ENCODE peak calls at places on chromosomes 7 and 10, in five cellular contexts. C is gastrocnemius medialis, Z is upper lobe of right lung, H is OCI-LY7, P is fibroblast of lung. L is an unnamed sample.

GRCh38 chr7:142372727-142373126 is 114.9 kb upstream of the PRSS58 start:
- DNase-seq in C (peak; percentile 79), Z (no peak), H (no peak), P (no peak), L (no peak)

GRCh38 chr10:14010083-14010551 is 320.6 kb downstream of the FRMD4A start:
- DNase-seq in C (no peak), Z (no peak), H (no peak), P (peak; percentile 80), L (no peak)

GRCh38 chr7:101410743-101411476 is 48.2 kb downstream of the COL26A1 start:
- DNase-seq in C (no peak), Z (no peak), H (peak; percentile 26), P (no peak), L (peak; percentile 58)

GRCh38 chr7:147809785-147810184 is 780.8 kb upstream of the C7orf33 start:
- DNase-seq in C (no peak), Z (no peak), H (no peak), P (no peak), L (no peak)

GRCh38 chr10:1244493-1244892 is 188.3 kb downstream of the WDR37 start:
- DNase-seq in C (no peak), Z (no peak), H (no peak), P (no peak), L (no peak)

GRCh38 chr7:100888988-100889760 is at the start of gene UFSP1:
- DNase-seq in C (no peak), Z (no peak), H (no peak), P (no peak), L (no peak)

GRCh38 chr10:60662917-60663614 is 115.2 kb upstream of the CDK1 start:
- DNase-seq in C (no peak), Z (no peak), H (no peak), P (peak; percentile 78), L (no peak)

GRCh38 chr7:155965010-155965409 is 152.7 kb upstream of the SHH start:
- DNase-seq in C (no peak), Z (no peak), H (no peak), P (peak; percentile 58), L (peak; percentile 22)

GRCh38 chr7:8112685-8113084 is 144.1 kb downstream of the GLCCI1 start:
- DNase-seq in C (no peak), Z (no peak), H (no peak), P (no peak), L (no peak)

GRCh38 chr7:30164567-30164966 is 29.8 kb downstream of the MTURN start:
- DNase-seq in C (no peak), Z (no peak), H (peak; percentile 75), P (peak; percentile 53), L (peak; percentile 46)

GRCh38 chr7:148698397-148699023 is at the start of gene CUL1:
- DNase-seq in C (peak; percentile 75), Z (peak; percentile 96), H (peak; percentile 84), P (peak; percentile 72), L (peak; percentile 91)

GRCh38 chr7:77328669-77329068 is 87.5 kb downstream of the GSAP start:
- DNase-seq in C (no peak), Z (no peak), H (no peak), P (peak; percentile 42), L (no peak)

GRCh38 chr7:126370038-126370668 is 882.6 kb downstream of the GRM8 start:
- DNase-seq in C (no peak), Z (no peak), H (no peak), P (no peak), L (no peak)

GRCh38 chr7:76182225-76182965 is 19.3 kb upstream of the SRRM3 start:
- DNase-seq in C (no peak), Z (no peak), H (no peak), P (no peak), L (no peak)

GRCh38 chr10:3886666-3887251 is 101.8 kb upstream of the KLF6 start:
- DNase-seq in C (peak; percentile 38), Z (no peak), H (no peak), P (peak; percentile 98), L (peak; percentile 76)

GRCh38 chr7:138015096-138015495 is 13.2 kb upstream of the CREB3L2 start:
- DNase-seq in C (no peak), Z (no peak), H (no peak), P (no peak), L (no peak)

GRCh38 chr7:127207806-127208205 is 44.9 kb downstream of the GRM8 start:
- DNase-seq in C (no peak), Z (no peak), H (no peak), P (no peak), L (no peak)

GRCh38 chr10:113709221-113709838 is 29.6 kb downstream of the CASP7 start:
- DNase-seq in C (no peak), Z (no peak), H (no peak), P (peak; percentile 79), L (no peak)

GRCh38 chr7:115953554-115954248 is 76.9 kb downstream of the TFEC start:
- DNase-seq in C (no peak), Z (no peak), H (no peak), P (no peak), L (no peak)

GRCh38 chr10:5094265-5095205 is at the start of gene AKR1C3:
- DNase-seq in C (no peak), Z (no peak), H (peak; percentile 2), P (peak; percentile 58), L (no peak)

GRCh38 chr7:27248911-27249723 is 6.5 kb downstream of the EVX1 start:
- DNase-seq in C (no peak), Z (no peak), H (no peak), P (peak; percentile 46), L (no peak)

GRCh38 chr7:116630357-116630756 is 41.6 kb upstream of the MET start:
- DNase-seq in C (no peak), Z (no peak), H (no peak), P (no peak), L (no peak)

GRCh38 chr7:94222516-94222915 is 172.2 kb upstream of the COL1A2 start:
- DNase-seq in C (no peak), Z (no peak), H (no peak), P (no peak), L (no peak)

GRCh38 chr7:128841961-128842673 is 11.9 kb downstream of the FLNC start:
- DNase-seq in C (no peak), Z (peak; percentile 76), H (peak; percentile 66), P (peak; percentile 58), L (peak; percentile 58)

GRCh38 chr10:60798031-60798430 is 19.8 kb downstream of the CDK1 start:
- DNase-seq in C (no peak), Z (no peak), H (no peak), P (peak; percentile 24), L (no peak)

GRCh38 chr10:1109795-1110673 is 53.8 kb downstream of the WDR37 start:
- DNase-seq in C (no peak), Z (no peak), H (peak; percentile 27), P (peak; percentile 88), L (peak; percentile 77)

GRCh38 chr10:82310839-82311238 is 435.8 kb downstream of the NRG3 start:
- DNase-seq in C (no peak), Z (no peak), H (no peak), P (peak; percentile 0), L (no peak)

GRCh38 chr10:3961082-3961481 is 176.1 kb upstream of the KLF6 start:
- DNase-seq in C (no peak), Z (no peak), H (peak; percentile 2), P (no peak), L (no peak)

GRCh38 chr10:87925570-87925969 is 62.1 kb downstream of the PTEN start:
- DNase-seq in C (no peak), Z (no peak), H (no peak), P (peak; percentile 57), L (no peak)

GRCh38 chr10:72140850-72141249 is 52.5 kb upstream of the SPOCK2 start:
- DNase-seq in C (no peak), Z (no peak), H (no peak), P (no peak), L (no peak)

GRCh38 chr7:152969839-152970238 is 210.3 kb downstream of the ACTR3B start:
- DNase-seq in C (no peak), Z (no peak), H (no peak), P (no peak), L (no peak)

GRCh38 chr7:152969335-152969734 is 209.8 kb downstream of the ACTR3B start:
- DNase-seq in C (no peak), Z (no peak), H (no peak), P (no peak), L (no peak)

GRCh38 chr7:152974577-152974976 is 215.0 kb downstream of the ACTR3B start:
- DNase-seq in C (no peak), Z (no peak), H (no peak), P (no peak), L (no peak)

GRCh38 chr7:152968003-152968402 is 208.5 kb downstream of the ACTR3B start:
- DNase-seq in C (no peak), Z (no peak), H (no peak), P (no peak), L (no peak)

DNA sequence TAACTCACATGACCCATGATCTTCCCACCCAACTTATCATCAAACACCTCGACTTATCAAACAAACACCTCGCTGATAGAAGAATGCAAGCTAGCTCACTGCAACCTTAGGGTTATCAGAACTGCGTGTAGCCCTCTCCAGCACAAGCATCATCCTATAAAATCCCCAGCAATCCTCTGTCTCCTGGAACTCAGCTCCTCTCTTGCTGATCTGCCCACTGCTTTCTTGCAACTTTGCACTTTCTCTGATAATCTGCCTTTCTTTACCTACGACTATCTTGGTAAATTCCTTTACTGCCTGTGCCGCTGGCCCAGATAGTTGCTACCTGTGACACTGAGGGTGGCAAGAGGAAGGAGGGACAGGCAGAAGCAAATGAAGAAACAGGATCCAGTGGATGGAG is 210.9 kb downstream of the ACTR3B start:
- DNase-seq in C (no peak), Z (no peak), H (no peak), P (no peak), L (no peak)
- H3K9me3 ChIP-seq in C (no peaks in the 10 kb centered on the region), Z (no peaks in the 10 kb centered on the region), H (no peaks in the 10 kb centered on the region), P (no peaks in the 10 kb centered on the region), L (no peaks in the 10 kb centered on the region)

DNA sequence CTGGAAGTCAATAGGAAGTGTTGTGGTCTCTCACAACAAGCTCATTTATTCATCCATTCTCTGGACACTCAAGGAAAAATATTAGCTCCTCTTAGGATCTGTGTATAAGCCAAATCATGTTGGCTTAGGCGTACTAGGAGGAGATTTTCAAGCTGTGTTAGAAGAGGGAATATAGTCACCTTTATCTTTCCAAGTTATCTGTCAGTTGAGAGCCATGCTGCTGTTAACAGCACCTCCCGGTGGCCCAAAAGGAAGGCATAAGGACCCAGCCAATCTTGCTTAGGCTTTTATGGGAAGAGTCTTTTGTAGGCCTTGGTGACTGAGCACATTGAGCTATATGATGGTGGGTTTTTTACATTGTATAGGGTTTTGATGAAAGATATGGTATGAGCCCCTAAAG is 220.0 kb downstream of the LRMDA start:
- DNase-seq in C (no peak), Z (no peak), H (no peak), P (no peak), L (peak; percentile 27)
- TF ChIP-seq CTCF in C (no peak), Z (peak; percentile 16), H (peak; percentile 34), P (no peak), L (peak; percentile 22)

GRCh38 chr10:77532068-77532467 is 105.5 kb downstream of the KCNMA1 start:
- DNase-seq in C (no peak), Z (no peak), H (no peak), P (peak; percentile 86), L (no peak)
- H3K4me1 ChIP-seq in C (peaks cover 49% of the 10 kb centered on the region), Z (peaks cover 4% of the 10 kb centered on the region), H (no peaks in the 10 kb centered on the region), P (peaks cover 23% of the 10 kb centered on the region), L (no peaks in the 10 kb centered on the region)

DNA sequence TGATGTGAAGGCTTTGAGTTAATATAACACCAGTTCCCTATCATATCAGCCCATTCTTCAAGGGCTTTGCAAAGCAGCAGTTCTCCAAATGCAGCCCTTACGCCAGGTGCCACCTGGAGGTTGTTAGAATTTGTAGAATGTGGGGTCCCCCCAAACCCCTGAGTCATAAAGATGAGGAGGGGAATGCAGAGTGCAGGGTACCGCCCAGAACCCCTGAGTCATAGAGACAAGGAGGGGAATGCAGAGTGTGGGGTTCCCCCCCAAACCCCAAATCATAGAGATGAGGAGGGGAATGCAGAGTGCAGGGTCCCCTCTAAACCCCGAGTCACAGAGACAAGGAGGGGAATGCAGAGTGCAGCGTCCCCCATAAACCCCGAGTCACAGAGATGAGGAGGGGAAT is 605.8 kb downstream of the PTPRN2 start:
- DNase-seq in C (no peak), Z (no peak), H (no peak), P (no peak), L (no peak)
- H3K9me3 ChIP-seq in C (no peaks in the 10 kb centered on the region), Z (no peaks in the 10 kb centered on the region), H (no peaks in the 10 kb centered on the region), P (no peaks in the 10 kb centered on the region), L (no peaks in the 10 kb centered on the region)